ENCODE peak calls at places on chromosomes 3 and 15, in seven cellular contexts. One of them, this sample, is unnamed.
A peak's percentile ranks its signal among the peaks of the same experiment; 100 is the strongest.

GRCh38 chr3:156174229-156174847 is 54.0 kb downstream of the KCNAB1 start:
- DNase-seq in activated CD8-positive, alpha-beta memory T cell treated with anti-CD3 and anti-CD28 coated beads, Interleukin-2, amount 50 U/mL, for 4 hours: no peak
- DNase-seq in esophagus squamous epithelium: no peak
- DNase-seq in AG20443: peak; percentile 35
- DNase-seq in HFFc6: peak; percentile 17
- DNase-seq in astrocyte of the spinal cord: peak; percentile 69
- DNase-seq in GM12865: peak; percentile 14
- DNase-seq in this sample: no peak

GRCh38 chr3:5021571-5022092 is 42.4 kb downstream of the BHLHE40 start:
- DNase-seq in activated CD8-positive, alpha-beta memory T cell treated with anti-CD3 and anti-CD28 coated beads, Interleukin-2, amount 50 U/mL, for 4 hours: no peak
- DNase-seq in esophagus squamous epithelium: no peak
- DNase-seq in AG20443: peak; percentile 53
- DNase-seq in HFFc6: peak; percentile 88
- DNase-seq in astrocyte of the spinal cord: peak; percentile 72
- DNase-seq in GM12865: no peak
- DNase-seq in this sample: no peak

GRCh38 chr3:9955611-9956352 is 3.6 kb upstream of the PRRT3 start:
- DNase-seq in activated CD8-positive, alpha-beta memory T cell treated with anti-CD3 and anti-CD28 coated beads, Interleukin-2, amount 50 U/mL, for 4 hours: no peak
- DNase-seq in esophagus squamous epithelium: no peak
- DNase-seq in AG20443: no peak
- DNase-seq in HFFc6: no peak
- DNase-seq in astrocyte of the spinal cord: no peak
- DNase-seq in GM12865: no peak
- DNase-seq in this sample: no peak

GRCh38 chr3:54827766-54828165 is 100.1 kb downstream of the LRTM1 start:
- DNase-seq in activated CD8-positive, alpha-beta memory T cell treated with anti-CD3 and anti-CD28 coated beads, Interleukin-2, amount 50 U/mL, for 4 hours: no peak
- DNase-seq in esophagus squamous epithelium: no peak
- DNase-seq in AG20443: no peak
- DNase-seq in HFFc6: no peak
- DNase-seq in astrocyte of the spinal cord: no peak
- DNase-seq in GM12865: no peak
- DNase-seq in this sample: no peak

GRCh38 chr15:58292761-58293175 is 139.0 kb upstream of the LIPC start:
- DNase-seq in activated CD8-positive, alpha-beta memory T cell treated with anti-CD3 and anti-CD28 coated beads, Interleukin-2, amount 50 U/mL, for 4 hours: no peak
- DNase-seq in esophagus squamous epithelium: no peak
- DNase-seq in AG20443: no peak
- DNase-seq in HFFc6: peak; percentile 13
- DNase-seq in astrocyte of the spinal cord: peak; percentile 35
- DNase-seq in GM12865: peak; percentile 58
- DNase-seq in this sample: no peak

GRCh38 chr15:96293446-96293845 is 37.1 kb upstream of the NR2F2 start:
- DNase-seq in activated CD8-positive, alpha-beta memory T cell treated with anti-CD3 and anti-CD28 coated beads, Interleukin-2, amount 50 U/mL, for 4 hours: no peak
- DNase-seq in esophagus squamous epithelium: no peak
- DNase-seq in AG20443: no peak
- DNase-seq in HFFc6: peak; percentile 17
- DNase-seq in astrocyte of the spinal cord: no peak
- DNase-seq in GM12865: no peak
- DNase-seq in this sample: no peak

GRCh38 chr3:183220828-183221227 is 32.2 kb upstream of the B3GNT5 start:
- DNase-seq in activated CD8-positive, alpha-beta memory T cell treated with anti-CD3 and anti-CD28 coated beads, Interleukin-2, amount 50 U/mL, for 4 hours: no peak
- DNase-seq in esophagus squamous epithelium: no peak
- DNase-seq in AG20443: no peak
- DNase-seq in HFFc6: no peak
- DNase-seq in astrocyte of the spinal cord: no peak
- DNase-seq in GM12865: no peak
- DNase-seq in this sample: no peak

GRCh38 chr15:38670142-38671002 is 105.8 kb upstream of the RASGRP1 start:
- DNase-seq in activated CD8-positive, alpha-beta memory T cell treated with anti-CD3 and anti-CD28 coated beads, Interleukin-2, amount 50 U/mL, for 4 hours: peak; percentile 65
- DNase-seq in esophagus squamous epithelium: peak; percentile 7
- DNase-seq in AG20443: no peak
- DNase-seq in HFFc6: no peak
- DNase-seq in astrocyte of the spinal cord: no peak
- DNase-seq in GM12865: peak; percentile 76
- DNase-seq in this sample: no peak

GRCh38 chr3:45958333-45958791 is 15.1 kb downstream of the CXCR6 start:
- DNase-seq in activated CD8-positive, alpha-beta memory T cell treated with anti-CD3 and anti-CD28 coated beads, Interleukin-2, amount 50 U/mL, for 4 hours: no peak
- DNase-seq in esophagus squamous epithelium: no peak
- DNase-seq in AG20443: peak; percentile 84
- DNase-seq in HFFc6: peak; percentile 69
- DNase-seq in astrocyte of the spinal cord: peak; percentile 12
- DNase-seq in GM12865: no peak
- DNase-seq in this sample: no peak

GRCh38 chr3:115623414-115623868 is at the start of gene GAP43:
- DNase-seq in activated CD8-positive, alpha-beta memory T cell treated with anti-CD3 and anti-CD28 coated beads, Interleukin-2, amount 50 U/mL, for 4 hours: no peak
- DNase-seq in esophagus squamous epithelium: no peak
- DNase-seq in AG20443: peak; percentile 79
- DNase-seq in HFFc6: peak; percentile 74
- DNase-seq in astrocyte of the spinal cord: peak; percentile 82
- DNase-seq in GM12865: no peak
- DNase-seq in this sample: no peak

GRCh38 chr3:69683076-69683806 is 56.0 kb upstream of the MITF start:
- DNase-seq in activated CD8-positive, alpha-beta memory T cell treated with anti-CD3 and anti-CD28 coated beads, Interleukin-2, amount 50 U/mL, for 4 hours: no peak
- DNase-seq in esophagus squamous epithelium: no peak
- DNase-seq in AG20443: no peak
- DNase-seq in HFFc6: no peak
- DNase-seq in astrocyte of the spinal cord: no peak
- DNase-seq in GM12865: no peak
- DNase-seq in this sample: no peak

GRCh38 chr3:150168694-150169093 is 198.0 kb upstream of the PFN2 start:
- DNase-seq in activated CD8-positive, alpha-beta memory T cell treated with anti-CD3 and anti-CD28 coated beads, Interleukin-2, amount 50 U/mL, for 4 hours: no peak
- DNase-seq in esophagus squamous epithelium: no peak
- DNase-seq in AG20443: peak; percentile 69
- DNase-seq in HFFc6: peak; percentile 35
- DNase-seq in astrocyte of the spinal cord: no peak
- DNase-seq in GM12865: no peak
- DNase-seq in this sample: no peak

GRCh38 chr3:94225176-94225742 is 162.4 kb downstream of the NSUN3 start:
- DNase-seq in activated CD8-positive, alpha-beta memory T cell treated with anti-CD3 and anti-CD28 coated beads, Interleukin-2, amount 50 U/mL, for 4 hours: no peak
- DNase-seq in esophagus squamous epithelium: no peak
- DNase-seq in AG20443: no peak
- DNase-seq in HFFc6: peak; percentile 8
- DNase-seq in astrocyte of the spinal cord: peak; percentile 24
- DNase-seq in GM12865: no peak
- DNase-seq in this sample: no peak

GRCh38 chr3:77320514-77320913 is 280.6 kb downstream of the ROBO2 start:
- DNase-seq in activated CD8-positive, alpha-beta memory T cell treated with anti-CD3 and anti-CD28 coated beads, Interleukin-2, amount 50 U/mL, for 4 hours: no peak
- DNase-seq in esophagus squamous epithelium: no peak
- DNase-seq in AG20443: no peak
- DNase-seq in HFFc6: peak; percentile 21
- DNase-seq in astrocyte of the spinal cord: peak; percentile 67
- DNase-seq in GM12865: peak; percentile 50
- DNase-seq in this sample: no peak

GRCh38 chr3:183265713-183266417 is 12.8 kb downstream of the B3GNT5 start:
- DNase-seq in activated CD8-positive, alpha-beta memory T cell treated with anti-CD3 and anti-CD28 coated beads, Interleukin-2, amount 50 U/mL, for 4 hours: peak; percentile 38
- DNase-seq in esophagus squamous epithelium: no peak
- DNase-seq in AG20443: no peak
- DNase-seq in HFFc6: peak; percentile 52
- DNase-seq in astrocyte of the spinal cord: peak; percentile 93
- DNase-seq in GM12865: no peak
- DNase-seq in this sample: no peak

GRCh38 chr15:83323296-83323711 is 38.8 kb upstream of the BNC1 start:
- DNase-seq in activated CD8-positive, alpha-beta memory T cell treated with anti-CD3 and anti-CD28 coated beads, Interleukin-2, amount 50 U/mL, for 4 hours: no peak
- DNase-seq in esophagus squamous epithelium: no peak
- DNase-seq in AG20443: peak; percentile 91
- DNase-seq in HFFc6: peak; percentile 91
- DNase-seq in astrocyte of the spinal cord: peak; percentile 91
- DNase-seq in GM12865: no peak
- DNase-seq in this sample: no peak

GRCh38 chr3:33119891-33120290 is 6.1 kb downstream of the CRTAP start:
- DNase-seq in activated CD8-positive, alpha-beta memory T cell treated with anti-CD3 and anti-CD28 coated beads, Interleukin-2, amount 50 U/mL, for 4 hours: no peak
- DNase-seq in esophagus squamous epithelium: no peak
- DNase-seq in AG20443: no peak
- DNase-seq in HFFc6: no peak
- DNase-seq in astrocyte of the spinal cord: no peak
- DNase-seq in GM12865: no peak
- DNase-seq in this sample: no peak

GRCh38 chr3:61634678-61635077 is 73.3 kb downstream of the PTPRG start:
- DNase-seq in activated CD8-positive, alpha-beta memory T cell treated with anti-CD3 and anti-CD28 coated beads, Interleukin-2, amount 50 U/mL, for 4 hours: no peak
- DNase-seq in esophagus squamous epithelium: no peak
- DNase-seq in AG20443: no peak
- DNase-seq in HFFc6: peak; percentile 10
- DNase-seq in astrocyte of the spinal cord: no peak
- DNase-seq in GM12865: no peak
- DNase-seq in this sample: no peak

GRCh38 chr3:37400945-37401344 is 226.6 kb upstream of the LRRFIP2 start:
- DNase-seq in activated CD8-positive, alpha-beta memory T cell treated with anti-CD3 and anti-CD28 coated beads, Interleukin-2, amount 50 U/mL, for 4 hours: no peak
- DNase-seq in esophagus squamous epithelium: no peak
- DNase-seq in AG20443: no peak
- DNase-seq in HFFc6: no peak
- DNase-seq in astrocyte of the spinal cord: peak; percentile 6
- DNase-seq in GM12865: no peak
- DNase-seq in this sample: no peak

GRCh38 chr15:50767332-50767861 is 1.9 kb upstream of the SPPL2A start:
- DNase-seq in activated CD8-positive, alpha-beta memory T cell treated with anti-CD3 and anti-CD28 coated beads, Interleukin-2, amount 50 U/mL, for 4 hours: no peak
- DNase-seq in esophagus squamous epithelium: no peak
- DNase-seq in AG20443: no peak
- DNase-seq in HFFc6: no peak
- DNase-seq in astrocyte of the spinal cord: no peak
- DNase-seq in GM12865: no peak
- DNase-seq in this sample: no peak

GRCh38 chr3:9352917-9353823 is 9.7 kb upstream of the THUMPD3 start:
- DNase-seq in activated CD8-positive, alpha-beta memory T cell treated with anti-CD3 and anti-CD28 coated beads, Interleukin-2, amount 50 U/mL, for 4 hours: peak; percentile 62
- DNase-seq in esophagus squamous epithelium: no peak
- DNase-seq in AG20443: peak; percentile 79
- DNase-seq in HFFc6: peak; percentile 63
- DNase-seq in astrocyte of the spinal cord: peak; percentile 75
- DNase-seq in GM12865: peak; percentile 58
- DNase-seq in this sample: peak; percentile 62

GRCh38 chr3:171115667-171116066 is 89.1 kb upstream of the SLC2A2 start:
- DNase-seq in activated CD8-positive, alpha-beta memory T cell treated with anti-CD3 and anti-CD28 coated beads, Interleukin-2, amount 50 U/mL, for 4 hours: no peak
- DNase-seq in esophagus squamous epithelium: no peak
- DNase-seq in AG20443: peak; percentile 25
- DNase-seq in HFFc6: no peak
- DNase-seq in astrocyte of the spinal cord: no peak
- DNase-seq in GM12865: no peak
- DNase-seq in this sample: no peak

GRCh38 chr3:9915252-9916141 is 1.4 kb upstream of the IL17RC start:
- DNase-seq in activated CD8-positive, alpha-beta memory T cell treated with anti-CD3 and anti-CD28 coated beads, Interleukin-2, amount 50 U/mL, for 4 hours: peak; percentile 37
- DNase-seq in esophagus squamous epithelium: no peak
- DNase-seq in AG20443: peak; percentile 77
- DNase-seq in HFFc6: peak; percentile 51
- DNase-seq in astrocyte of the spinal cord: peak; percentile 44
- DNase-seq in GM12865: peak; percentile 46
- DNase-seq in this sample: no peak

GRCh38 chr3:189756651-189757078 is 125.5 kb downstream of the TP63 start:
- DNase-seq in activated CD8-positive, alpha-beta memory T cell treated with anti-CD3 and anti-CD28 coated beads, Interleukin-2, amount 50 U/mL, for 4 hours: no peak
- DNase-seq in esophagus squamous epithelium: no peak
- DNase-seq in AG20443: no peak
- DNase-seq in HFFc6: no peak
- DNase-seq in astrocyte of the spinal cord: no peak
- DNase-seq in GM12865: peak; percentile 29
- DNase-seq in this sample: no peak

GRCh38 chr3:42755681-42756578 is 17.1 kb downstream of the CCDC13 start:
- DNase-seq in activated CD8-positive, alpha-beta memory T cell treated with anti-CD3 and anti-CD28 coated beads, Interleukin-2, amount 50 U/mL, for 4 hours: no peak
- DNase-seq in esophagus squamous epithelium: no peak
- DNase-seq in AG20443: peak; percentile 68
- DNase-seq in HFFc6: peak; percentile 31
- DNase-seq in astrocyte of the spinal cord: no peak
- DNase-seq in GM12865: peak; percentile 38
- DNase-seq in this sample: no peak

GRCh38 chr3:14784087-14784596 is 34.6 kb upstream of the FGD5 start:
- DNase-seq in activated CD8-positive, alpha-beta memory T cell treated with anti-CD3 and anti-CD28 coated beads, Interleukin-2, amount 50 U/mL, for 4 hours: no peak
- DNase-seq in esophagus squamous epithelium: no peak
- DNase-seq in AG20443: no peak
- DNase-seq in HFFc6: no peak
- DNase-seq in astrocyte of the spinal cord: no peak
- DNase-seq in GM12865: no peak
- DNase-seq in this sample: no peak

GRCh38 chr15:63901912-63902670 is 68.3 kb upstream of the HERC1 start:
- DNase-seq in activated CD8-positive, alpha-beta memory T cell treated with anti-CD3 and anti-CD28 coated beads, Interleukin-2, amount 50 U/mL, for 4 hours: no peak
- DNase-seq in esophagus squamous epithelium: no peak
- DNase-seq in AG20443: no peak
- DNase-seq in HFFc6: no peak
- DNase-seq in astrocyte of the spinal cord: no peak
- DNase-seq in GM12865: no peak
- DNase-seq in this sample: no peak

GRCh38 chr3:147654827-147655226 is 245.7 kb downstream of the ZIC1 start:
- DNase-seq in activated CD8-positive, alpha-beta memory T cell treated with anti-CD3 and anti-CD28 coated beads, Interleukin-2, amount 50 U/mL, for 4 hours: no peak
- DNase-seq in esophagus squamous epithelium: no peak
- DNase-seq in AG20443: peak; percentile 35
- DNase-seq in HFFc6: no peak
- DNase-seq in astrocyte of the spinal cord: peak; percentile 80
- DNase-seq in GM12865: no peak
- DNase-seq in this sample: no peak

GRCh38 chr3:61560452-61561373 is 658 bp upstream of the PTPRG start:
- DNase-seq in activated CD8-positive, alpha-beta memory T cell treated with anti-CD3 and anti-CD28 coated beads, Interleukin-2, amount 50 U/mL, for 4 hours: no peak
- DNase-seq in esophagus squamous epithelium: no peak
- DNase-seq in AG20443: peak; percentile 82
- DNase-seq in HFFc6: peak; percentile 76
- DNase-seq in astrocyte of the spinal cord: peak; percentile 90
- DNase-seq in GM12865: peak; percentile 69
- DNase-seq in this sample: peak; percentile 53

GRCh38 chr3:55790596-55791350 is 303.7 kb upstream of the WNT5A start:
- DNase-seq in activated CD8-positive, alpha-beta memory T cell treated with anti-CD3 and anti-CD28 coated beads, Interleukin-2, amount 50 U/mL, for 4 hours: no peak
- DNase-seq in esophagus squamous epithelium: no peak
- DNase-seq in AG20443: no peak
- DNase-seq in HFFc6: no peak
- DNase-seq in astrocyte of the spinal cord: peak; percentile 9
- DNase-seq in GM12865: no peak
- DNase-seq in this sample: no peak

GRCh38 chr3:150870406-150870805 is 34.8 kb downstream of the MINDY4B start:
- DNase-seq in activated CD8-positive, alpha-beta memory T cell treated with anti-CD3 and anti-CD28 coated beads, Interleukin-2, amount 50 U/mL, for 4 hours: no peak
- DNase-seq in esophagus squamous epithelium: no peak
- DNase-seq in AG20443: peak; percentile 67
- DNase-seq in HFFc6: peak; percentile 48
- DNase-seq in astrocyte of the spinal cord: peak; percentile 15
- DNase-seq in GM12865: no peak
- DNase-seq in this sample: no peak

GRCh38 chr3:40381904-40382616 is 4.9 kb upstream of the ENTPD3 start:
- DNase-seq in activated CD8-positive, alpha-beta memory T cell treated with anti-CD3 and anti-CD28 coated beads, Interleukin-2, amount 50 U/mL, for 4 hours: no peak
- DNase-seq in esophagus squamous epithelium: no peak
- DNase-seq in AG20443: no peak
- DNase-seq in HFFc6: no peak
- DNase-seq in astrocyte of the spinal cord: no peak
- DNase-seq in GM12865: no peak
- DNase-seq in this sample: no peak

GRCh38 chr15:92097473-92098178 is 244.1 kb downstream of the SLCO3A1 start:
- DNase-seq in activated CD8-positive, alpha-beta memory T cell treated with anti-CD3 and anti-CD28 coated beads, Interleukin-2, amount 50 U/mL, for 4 hours: peak; percentile 29
- DNase-seq in esophagus squamous epithelium: no peak
- DNase-seq in AG20443: peak; percentile 78
- DNase-seq in HFFc6: peak; percentile 16
- DNase-seq in astrocyte of the spinal cord: peak; percentile 47
- DNase-seq in GM12865: peak; percentile 69
- DNase-seq in this sample: peak; percentile 70

GRCh38 chr3:45965281-45966052 is 22.2 kb downstream of the CXCR6 start:
- DNase-seq in activated CD8-positive, alpha-beta memory T cell treated with anti-CD3 and anti-CD28 coated beads, Interleukin-2, amount 50 U/mL, for 4 hours: no peak
- DNase-seq in esophagus squamous epithelium: no peak
- DNase-seq in AG20443: no peak
- DNase-seq in HFFc6: no peak
- DNase-seq in astrocyte of the spinal cord: no peak
- DNase-seq in GM12865: peak; percentile 14
- DNase-seq in this sample: no peak

GRCh38 chr3:122793568-122794416 is at the start of gene HSPBAP1:
- DNase-seq in activated CD8-positive, alpha-beta memory T cell treated with anti-CD3 and anti-CD28 coated beads, Interleukin-2, amount 50 U/mL, for 4 hours: peak; percentile 90
- DNase-seq in esophagus squamous epithelium: no peak
- DNase-seq in AG20443: peak; percentile 94
- DNase-seq in HFFc6: peak; percentile 89
- DNase-seq in astrocyte of the spinal cord: peak; percentile 91
- DNase-seq in GM12865: peak; percentile 94
- DNase-seq in this sample: peak; percentile 92

GRCh38 chr3:126537730-126538281 is 13.9 kb downstream of the CHST13 start:
- DNase-seq in activated CD8-positive, alpha-beta memory T cell treated with anti-CD3 and anti-CD28 coated beads, Interleukin-2, amount 50 U/mL, for 4 hours: peak; percentile 7
- DNase-seq in esophagus squamous epithelium: no peak
- DNase-seq in AG20443: no peak
- DNase-seq in HFFc6: no peak
- DNase-seq in astrocyte of the spinal cord: no peak
- DNase-seq in GM12865: no peak
- DNase-seq in this sample: no peak

GRCh38 chr3:148999806-149000205 is 8.5 kb downstream of the GYG1 start:
- DNase-seq in activated CD8-positive, alpha-beta memory T cell treated with anti-CD3 and anti-CD28 coated beads, Interleukin-2, amount 50 U/mL, for 4 hours: no peak
- DNase-seq in esophagus squamous epithelium: no peak
- DNase-seq in AG20443: no peak
- DNase-seq in HFFc6: no peak
- DNase-seq in astrocyte of the spinal cord: no peak
- DNase-seq in GM12865: peak; percentile 72
- DNase-seq in this sample: peak; percentile 23

GRCh38 chr3:42526616-42527367 is 24.3 kb downstream of the VIPR1 start:
- DNase-seq in activated CD8-positive, alpha-beta memory T cell treated with anti-CD3 and anti-CD28 coated beads, Interleukin-2, amount 50 U/mL, for 4 hours: peak; percentile 49
- DNase-seq in esophagus squamous epithelium: no peak
- DNase-seq in AG20443: no peak
- DNase-seq in HFFc6: no peak
- DNase-seq in astrocyte of the spinal cord: no peak
- DNase-seq in GM12865: no peak
- DNase-seq in this sample: peak; percentile 53